ENCODE peak calls at places on chromosomes 7 and 10, in six cellular contexts. W is GM12865; N is NCI-H1092; O is T-helper 2 cell; M is CD4-positive, CD25-positive, alpha-beta regulatory T cell; U is K562. S is an unnamed sample.

GRCh38 chr7:977326-978048 is 2.1 kb upstream of the COX19 start:
- DNase-seq in W (no peak), N (no peak), O (no peak), M (no peak), U (no peak), S (no peak)

GRCh38 chr7:21980921-21981320 is 35.2 kb upstream of the CDCA7L start:
- DNase-seq in W (no peak), N (no peak), O (no peak), M (no peak), U (peak), S (no peak)

GRCh38 chr10:79184141-79184625 is 115.4 kb downstream of the ZMIZ1 start:
- DNase-seq in W (no peak), N (peak), O (no peak), M (no peak), U (no peak), S (no peak)

GRCh38 chr7:156178214-156178613 is 366.0 kb upstream of the SHH start:
- DNase-seq in W (no peak), N (no peak), O (no peak), M (no peak), U (no peak), S (no peak)

GRCh38 chr7:98202367-98203195 is 8.7 kb upstream of the BHLHA15 start:
- DNase-seq in W (peak), N (no peak), O (peak), M (peak), U (no peak), S (peak)

GRCh38 chr10:6473901-6474370 is 106.1 kb downstream of the PRKCQ start:
- DNase-seq in W (peak), N (no peak), O (peak), M (peak), U (peak), S (peak)

GRCh38 chr7:130454959-130455358 is 14.1 kb upstream of the CEP41 start:
- DNase-seq in W (no peak), N (no peak), O (no peak), M (no peak), U (no peak), S (no peak)

GRCh38 chr10:124558339-124558685 is 96.7 kb downstream of the LHPP start:
- DNase-seq in W (no peak), N (no peak), O (no peak), M (no peak), U (no peak), S (no peak)

GRCh38 chr10:63749915-63750314 is 228.7 kb downstream of the REEP3 start:
- DNase-seq in W (no peak), N (no peak), O (no peak), M (no peak), U (no peak), S (no peak)

GRCh38 chr7:44131173-44132009 is 8.0 kb upstream of the POLD2 start:
- DNase-seq in W (peak), N (peak), O (peak), M (no peak), U (peak), S (no peak)

GRCh38 chr10:114271779-114272167 is 32.7 kb downstream of the VWA2 start:
- DNase-seq in W (no peak), N (no peak), O (no peak), M (no peak), U (no peak), S (no peak)

GRCh38 chr10:61391281-61391680 is 61.9 kb downstream of the TMEM26 start:
- DNase-seq in W (no peak), N (no peak), O (no peak), M (no peak), U (no peak), S (no peak)

GRCh38 chr10:94630017-94630688 is 53.4 kb upstream of the CYP2C18 start:
- DNase-seq in W (peak), N (peak), O (peak), M (no peak), U (peak), S (no peak)

GRCh38 chr10:112435013-112435619 is 11.6 kb downstream of the ZDHHC6 start:
- DNase-seq in W (peak), N (no peak), O (peak), M (peak), U (peak), S (no peak)

GRCh38 chr7:91517408-91517807 is 253.2 kb downstream of the FZD1 start:
- DNase-seq in W (no peak), N (no peak), O (no peak), M (no peak), U (no peak), S (no peak)

GRCh38 chr10:73439055-73439454 is 5.7 kb upstream of the MSS51 start:
- DNase-seq in W (no peak), N (no peak), O (no peak), M (no peak), U (no peak), S (no peak)

GRCh38 chr7:155138204-155138603 is 68.1 kb downstream of the HTR5A start:
- DNase-seq in W (no peak), N (no peak), O (no peak), M (no peak), U (no peak), S (no peak)

GRCh38 chr10:42926831-42927230 is 144.2 kb downstream of the BMS1 start:
- DNase-seq in W (no peak), N (no peak), O (no peak), M (no peak), U (no peak), S (no peak)

GRCh38 chr10:84957427-84957826 is 629.0 kb downstream of the CCSER2 start:
- DNase-seq in W (no peak), N (no peak), O (no peak), M (no peak), U (no peak), S (no peak)

GRCh38 chr7:38394703-38395102 is 121.3 kb upstream of the TARP start:
- DNase-seq in W (no peak), N (no peak), O (no peak), M (no peak), U (no peak), S (no peak)

GRCh38 chr7:149875396-149875795 is 1.6 kb downstream of the ATP6V0E2 start:
- DNase-seq in W (no peak), N (no peak), O (no peak), M (no peak), U (peak), S (no peak)

GRCh38 chr7:95545007-95545615 is 51.2 kb downstream of the PDK4 start:
- DNase-seq in W (no peak), N (peak), O (no peak), M (no peak), U (peak), S (no peak)

GRCh38 chr10:120283093-120283492 is 173.9 kb upstream of the PLPP4 start:
- DNase-seq in W (no peak), N (no peak), O (no peak), M (no peak), U (no peak), S (no peak)

GRCh38 chr7:137093198-137093597 is 224.7 kb downstream of the CHRM2 start:
- DNase-seq in W (no peak), N (no peak), O (no peak), M (no peak), U (no peak), S (no peak)

GRCh38 chr7:157811946-157812345 is 475.1 kb downstream of the DNAJB6 start:
- DNase-seq in W (no peak), N (no peak), O (no peak), M (no peak), U (no peak), S (no peak)

GRCh38 chr7:138738551-138739335 is 37.6 kb upstream of the SVOPL start:
- DNase-seq in W (peak), N (peak), O (peak), M (peak), U (peak), S (peak)

GRCh38 chr7:81293806-81294205 is 375.0 kb upstream of the SEMA3C start:
- DNase-seq in W (no peak), N (no peak), O (no peak), M (no peak), U (no peak), S (no peak)

GRCh38 chr10:132328738-132329137 is 3.3 kb upstream of the LRRC27 start:
- DNase-seq in W (no peak), N (no peak), O (no peak), M (no peak), U (peak), S (no peak)

GRCh38 chr7:1839701-1840100 is 169.6 kb downstream of the ELFN1 start:
- DNase-seq in W (no peak), N (no peak), O (no peak), M (no peak), U (no peak), S (no peak)

GRCh38 chr10:689433-690226 is at the start of gene DIP2C:
- DNase-seq in W (no peak), N (no peak), O (peak), M (no peak), U (no peak), S (no peak)

GRCh38 chr10:104795411-104795810 is 154.3 kb downstream of the SORCS3 start:
- DNase-seq in W (no peak), N (no peak), O (no peak), M (no peak), U (no peak), S (no peak)

GRCh38 chr7:140062118-140062527 is 628 bp downstream of the PARP12 start:
- DNase-seq in W (peak), N (no peak), O (peak), M (no peak), U (peak), S (peak)

GRCh38 chr7:134065415-134065814 is 61.7 kb upstream of the LRGUK start:
- DNase-seq in W (no peak), N (no peak), O (no peak), M (no peak), U (no peak), S (no peak)

GRCh38 chr7:157010588-157011332 is at the start of gene MNX1:
- DNase-seq in W (peak), N (peak), O (peak), M (peak), U (peak), S (peak)

GRCh38 chr7:35430547-35431153 is 176.8 kb upstream of the TBX20 start:
- DNase-seq in W (peak), N (no peak), O (peak), M (no peak), U (peak), S (no peak)

GRCh38 chr7:28919510-28919909 is 38.6 kb downstream of the TRIL start:
- DNase-seq in W (no peak), N (no peak), O (no peak), M (no peak), U (no peak), S (no peak)

S was measured in NK-92 treated with Interleukin-12 subunit alpha and Interleukin-12 subunit beta, amount 100 ng/mL, for 24 hours.